ENCODE peak calls at places on chromosomes 13 and 19, in nine cellular contexts. W is body of pancreas, H is right lobe of liver, C is GM12892, S is prostate gland, X is uterus, E is Peyer's patch, Y is heart left ventricle, Z is K562. Q is an unnamed sample.

GRCh38 chr19:10603873-10604459 is 16.9 kb upstream of the AP1M2 start:
- DNase-seq in W (no peak), H (no peak), C (no peak), S (no peak), X (no peak), E (no peak), Y (no peak), Z (no peak), Q (no peak)

GRCh38 chr13:99403458-99403971 is 96.3 kb upstream of the GPR183 start:
- DNase-seq in W (no peak), H (no peak), C (no peak), S (no peak), X (no peak), E (peak), Y (no peak), Z (no peak), Q (peak)

GRCh38 chr13:105177265-105177900 is 1358.1 kb downstream of the EFNB2 start:
- DNase-seq in W (no peak), H (no peak), C (no peak), S (no peak), X (no peak), E (no peak), Y (no peak), Z (no peak), Q (no peak)

GRCh38 chr13:43227721-43228120 is 204.3 kb downstream of the DNAJC15 start:
- DNase-seq in W (no peak), H (no peak), C (no peak), S (no peak), X (no peak), E (no peak), Y (no peak), Z (no peak), Q (no peak)

GRCh38 chr19:30357580-30357954 is 14.6 kb upstream of the ZNF536 start:
- DNase-seq in W (no peak), H (peak), C (no peak), S (no peak), X (no peak), E (no peak), Y (no peak), Z (no peak), Q (no peak)

GRCh38 chr13:59391696-59392095 is 772.0 kb downstream of the DIAPH3 start:
- DNase-seq in W (peak), H (no peak), C (peak), S (no peak), X (no peak), E (no peak), Y (no peak), Z (peak), Q (peak)

GRCh38 chr19:31715249-31715944 is 366.2 kb upstream of the TSHZ3 start:
- DNase-seq in W (no peak), H (peak), C (no peak), S (no peak), X (peak), E (no peak), Y (no peak), Z (no peak), Q (no peak)

GRCh38 chr19:16527334-16527935 is 14.8 kb downstream of the CHERP start:
- DNase-seq in W (no peak), H (no peak), C (no peak), S (no peak), X (no peak), E (no peak), Y (no peak), Z (no peak), Q (no peak)

GRCh38 chr13:29733069-29733700 is 117.2 kb downstream of the UBL3 start:
- DNase-seq in W (no peak), H (no peak), C (no peak), S (no peak), X (no peak), E (no peak), Y (no peak), Z (no peak), Q (no peak)

GRCh38 chr13:51729853-51730553 is 74.0 kb downstream of the DHRS12 start:
- DNase-seq in W (no peak), H (no peak), C (no peak), S (no peak), X (peak), E (no peak), Y (no peak), Z (no peak), Q (peak)

GRCh38 chr19:49512970-49513745 is 697 bp downstream of the FCGRT start:
- DNase-seq in W (no peak), H (peak), C (no peak), S (no peak), X (peak), E (peak), Y (peak), Z (no peak), Q (peak)

GRCh38 chr19:10226376-10227214 is 4.5 kb downstream of the S1PR2 start:
- DNase-seq in W (no peak), H (no peak), C (no peak), S (no peak), X (peak), E (no peak), Y (peak), Z (no peak), Q (peak)

GRCh38 chr19:18896421-18896841 is 473 bp upstream of the CERS1 start:
- DNase-seq in W (no peak), H (no peak), C (no peak), S (no peak), X (no peak), E (no peak), Y (no peak), Z (no peak), Q (no peak)

GRCh38 chr13:77002590-77003190 is 10.8 kb downstream of the CLN5 start:
- DNase-seq in W (no peak), H (no peak), C (no peak), S (no peak), X (no peak), E (no peak), Y (no peak), Z (peak), Q (no peak)

GRCh38 chr19:43668406-43669158 is 1.4 kb downstream of the PLAUR start:
- DNase-seq in W (peak), H (peak), C (peak), S (peak), X (peak), E (peak), Y (peak), Z (peak), Q (peak)

GRCh38 chr13:26707122-26708006 is 53.2 kb downstream of the GPR12 start:
- DNase-seq in W (no peak), H (no peak), C (no peak), S (no peak), X (no peak), E (no peak), Y (no peak), Z (peak), Q (no peak)

GRCh38 chr13:99386911-99387788 is 80.0 kb upstream of the GPR183 start:
- DNase-seq in W (peak), H (no peak), C (peak), S (no peak), X (no peak), E (peak), Y (peak), Z (peak), Q (peak)

GRCh38 chr19:39341122-39341719 is 1.0 kb upstream of the SAMD4B start:
- DNase-seq in W (peak), H (no peak), C (no peak), S (peak), X (no peak), E (no peak), Y (no peak), Z (peak), Q (no peak)

GRCh38 chr19:28292822-28293500 is 920.0 kb downstream of the UQCRFS1 start:
- DNase-seq in W (no peak), H (no peak), C (no peak), S (no peak), X (no peak), E (no peak), Y (no peak), Z (no peak), Q (no peak)

GRCh38 chr19:38384209-38385027 is 3.4 kb downstream of the GGN start:
- DNase-seq in W (no peak), H (no peak), C (no peak), S (no peak), X (no peak), E (no peak), Y (no peak), Z (peak), Q (no peak)

GRCh38 chr19:10292206-10292788 is 2.5 kb downstream of the ICAM5 start:
- DNase-seq in W (peak), H (peak), C (peak), S (peak), X (peak), E (peak), Y (peak), Z (peak), Q (peak)

GRCh38 chr19:18417250-18418033 is 1.8 kb upstream of the SSBP4 start:
- DNase-seq in W (peak), H (peak), C (no peak), S (no peak), X (peak), E (no peak), Y (peak), Z (peak), Q (peak)

GRCh38 chr19:5684694-5685430 is 4.0 kb downstream of the HSD11B1L start:
- DNase-seq in W (no peak), H (peak), C (no peak), S (no peak), X (no peak), E (no peak), Y (no peak), Z (no peak), Q (no peak)

GRCh38 chr19:5687360-5688198 is 2.5 kb upstream of the RPL36 start:
- DNase-seq in W (no peak), H (peak), C (no peak), S (no peak), X (no peak), E (no peak), Y (no peak), Z (no peak), Q (no peak)

GRCh38 chr19:5683177-5683886 is 2.5 kb downstream of the HSD11B1L start:
- DNase-seq in W (no peak), H (no peak), C (no peak), S (no peak), X (no peak), E (no peak), Y (no peak), Z (no peak), Q (no peak)

GRCh38 chr19:5686326-5686646 is 3.8 kb upstream of the RPL36 start:
- DNase-seq in W (no peak), H (no peak), C (no peak), S (no peak), X (no peak), E (no peak), Y (peak), Z (no peak), Q (no peak)

DNA sequence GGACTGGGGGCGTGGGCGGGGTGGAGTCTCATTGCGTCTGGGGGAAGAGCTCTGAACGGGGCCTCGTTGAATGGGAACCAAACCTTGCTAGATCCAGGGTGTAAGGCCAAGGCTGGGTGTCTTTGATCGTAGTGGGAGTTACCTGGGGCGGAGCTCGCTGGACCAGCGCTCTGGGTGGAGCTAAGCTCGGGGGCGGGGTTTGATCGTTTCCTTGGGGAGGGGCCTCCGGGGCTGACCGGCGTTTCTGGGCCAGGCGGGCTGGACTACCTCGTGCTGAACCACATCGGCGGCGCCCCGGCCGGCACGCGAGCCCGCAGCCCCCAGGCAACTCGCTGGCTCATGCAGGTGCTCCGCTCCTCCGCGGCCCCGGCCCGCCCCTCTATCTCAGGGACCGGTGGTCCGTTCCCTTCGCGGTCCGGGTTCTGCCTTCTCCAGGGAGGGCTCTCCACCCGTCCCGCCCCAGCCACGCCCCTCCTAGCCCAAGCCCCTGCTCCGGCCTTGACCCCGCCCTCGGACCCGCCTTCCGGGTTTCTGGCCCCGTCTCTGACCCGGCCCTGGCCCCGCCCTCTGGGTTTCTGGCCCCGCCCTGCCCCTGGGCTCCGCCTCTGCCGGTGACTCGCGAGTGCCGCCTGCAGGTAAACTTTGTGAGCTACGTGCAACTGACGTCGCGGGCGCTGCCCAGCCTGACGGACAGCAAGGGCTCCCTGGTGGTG is 3.3 kb upstream of the RPL36 start:
- DNase-seq in W (peak), H (peak), C (peak), S (peak), X (peak), E (peak), Y (peak), Z (peak), Q (peak)
- TF ChIP-seq POLR2A in W (peak), H (no peak), C (peak), S (peak), X (peak), E (no peak), Y (peak), Z (peak), Q (no peak)

GRCh38 chr13:114132419-114133121 is at the start of gene RASA3:
- DNase-seq in W (peak), H (peak), C (peak), S (peak), X (peak), E (peak), Y (peak), Z (peak), Q (no peak)
- TF ChIP-seq POLR2A in W (peak), H (peak), C (peak), S (peak), X (peak), E (no peak), Y (peak), Z (no peak), Q (no peak)

GRCh38 chr13:112966776-112967175 is 2.2 kb upstream of the MCF2L start:
- DNase-seq in W (no peak), H (no peak), C (no peak), S (no peak), X (no peak), E (peak), Y (peak), Z (no peak), Q (no peak)

GRCh38 chr13:112962911-112963625 is 5.9 kb upstream of the MCF2L start:
- DNase-seq in W (no peak), H (no peak), C (no peak), S (no peak), X (no peak), E (no peak), Y (peak), Z (no peak), Q (no peak)

GRCh38 chr13:112963641-112964040 is 5.4 kb upstream of the MCF2L start:
- DNase-seq in W (no peak), H (no peak), C (no peak), S (no peak), X (no peak), E (peak), Y (peak), Z (no peak), Q (no peak)

GRCh38 chr13:112965573-112966115 is 3.4 kb upstream of the MCF2L start:
- DNase-seq in W (no peak), H (no peak), C (no peak), S (no peak), X (no peak), E (no peak), Y (peak), Z (no peak), Q (no peak)

DNA sequence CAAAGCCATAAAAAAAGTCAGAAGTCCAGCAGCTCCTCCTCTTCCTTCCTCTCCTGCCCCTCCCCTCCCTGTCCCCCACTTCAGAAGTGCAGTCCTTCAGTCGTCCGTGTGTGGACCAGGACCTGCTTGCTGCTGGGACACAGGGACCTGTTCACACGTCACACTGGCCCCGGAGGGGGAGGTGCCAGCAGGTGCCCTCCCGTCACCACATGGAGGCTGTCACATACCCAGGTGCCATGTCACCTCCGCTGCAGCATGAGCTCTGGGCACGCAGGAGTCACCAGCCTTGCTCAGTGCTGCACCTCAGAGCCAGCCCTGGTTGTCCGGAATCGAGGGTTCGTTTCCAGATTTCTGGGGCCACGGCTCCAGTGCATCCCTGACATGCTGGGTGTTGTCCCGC is 3.9 kb upstream of the MCF2L start:
- DNase-seq in W (no peak), H (no peak), C (no peak), S (no peak), X (no peak), E (peak), Y (peak), Z (no peak), Q (no peak)
- TF ChIP-seq POLR2A in W (peak), H (no peak), C (no peak), S (no peak), X (peak), E (no peak), Y (peak), Z (no peak), Q (no peak)

GRCh38 chr19:3646336-3647092 is 19.9 kb upstream of the CACTIN start:
- DNase-seq in W (no peak), H (no peak), C (no peak), S (no peak), X (no peak), E (no peak), Y (no peak), Z (no peak), Q (no peak)
- TF ChIP-seq POLR2A in W (no peak), H (no peak), C (no peak), S (no peak), X (no peak), E (no peak), Y (no peak), Z (no peak), Q (no peak)

GRCh38 chr19:2328401-2329161 is at the start of the genes LSM7 and SPPL2B:
- DNase-seq in W (peak), H (peak), C (peak), S (peak), X (peak), E (peak), Y (peak), Z (peak), Q (peak)
- TF ChIP-seq POLR2A in W (peak), H (peak), C (peak), S (peak), X (peak), E (peak), Y (peak), Z (peak), Q (no peak)

GRCh38 chr19:57288373-57288772 is 8.1 kb downstream of the ZNF460 start:
- DNase-seq in W (no peak), H (no peak), C (no peak), S (no peak), X (no peak), E (no peak), Y (no peak), Z (no peak), Q (no peak)
- TF ChIP-seq POLR2A in W (no peak), H (no peak), C (no peak), S (no peak), X (no peak), E (no peak), Y (no peak), Z (no peak), Q (no peak)

GRCh38 chr19:5436101-5436947 is 18.9 kb upstream of the ZNRF4 start:
- DNase-seq in W (no peak), H (no peak), C (no peak), S (no peak), X (no peak), E (no peak), Y (peak), Z (peak), Q (no peak)
- TF ChIP-seq POLR2A in W (no peak), H (no peak), C (no peak), S (no peak), X (no peak), E (no peak), Y (no peak), Z (no peak), Q (no peak)

GRCh38 chr19:15402411-15403150 is 16.2 kb downstream of the AKAP8L start:
- DNase-seq in W (no peak), H (no peak), C (no peak), S (no peak), X (no peak), E (no peak), Y (no peak), Z (no peak), Q (no peak)
- TF ChIP-seq POLR2A in W (no peak), H (no peak), C (no peak), S (no peak), X (no peak), E (no peak), Y (no peak), Z (no peak), Q (no peak)

GRCh38 chr13:89269737-89270136 is 1598.6 kb downstream of the SLITRK5 start:
- DNase-seq in W (no peak), H (no peak), C (no peak), S (no peak), X (no peak), E (no peak), Y (no peak), Z (no peak), Q (no peak)
- TF ChIP-seq POLR2A in W (no peak), H (no peak), C (no peak), S (no peak), X (no peak), E (no peak), Y (no peak), Z (no peak), Q (no peak)

DNA sequence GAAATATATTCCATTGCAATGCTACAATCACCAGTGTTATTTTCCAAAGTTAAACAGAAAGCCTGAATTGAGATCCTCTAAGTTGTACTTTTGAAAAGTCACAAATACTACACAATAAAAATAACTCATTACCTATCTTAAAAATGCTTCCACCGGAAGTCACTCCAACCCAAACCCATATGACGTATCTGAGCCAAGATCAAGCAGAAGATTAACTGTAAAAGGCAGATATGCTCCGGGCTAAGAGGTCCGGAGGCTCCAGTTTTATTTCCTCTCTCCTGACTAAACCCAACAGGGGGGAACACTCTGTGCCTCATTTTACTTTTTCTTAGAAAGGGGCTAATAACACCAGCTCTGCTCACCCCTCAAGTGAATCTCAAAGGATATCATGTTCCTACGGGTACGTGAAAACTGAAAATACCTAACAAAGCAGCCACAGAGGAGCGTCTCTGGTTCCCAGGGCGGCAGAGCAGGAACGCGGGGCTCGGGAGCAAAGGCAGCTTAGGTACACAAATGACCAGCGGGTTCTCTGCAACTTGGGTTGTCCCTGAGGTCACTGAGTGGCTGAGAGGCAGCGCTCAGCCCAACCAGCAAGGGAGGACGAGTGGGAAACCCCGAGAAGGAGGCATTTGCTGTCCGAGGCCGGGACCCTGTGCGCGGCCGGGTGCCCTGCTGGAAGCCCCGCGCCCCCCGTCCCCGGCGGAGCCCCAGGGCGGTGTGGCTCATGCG is 752 bp downstream of the RAB20 start:
- DNase-seq in W (peak), H (peak), C (no peak), S (no peak), X (no peak), E (no peak), Y (no peak), Z (peak), Q (no peak)
- TF ChIP-seq POLR2A in W (peak), H (peak), C (peak), S (no peak), X (no peak), E (no peak), Y (no peak), Z (no peak), Q (no peak)